ENCODE peak calls at places on chromosomes 13 and 19, in nine cellular contexts. One of them, this sample, is unnamed.
A peak's percentile ranks its signal among the peaks of the same experiment; 100 is the strongest.

GRCh38 chr13:51614350-51614786 is 30.1 kb downstream of the WDFY2 start:
- DNase-seq in GM23338: no peak
- DNase-seq in bronchial epithelial cell: no peak
- DNase-seq in WERI-Rb-1: no peak
- DNase-seq in fibroblast of mammary gland: peak; percentile 35
- DNase-seq in psoas muscle: peak; percentile 32
- DNase-seq in fibroblast of pulmonary artery: no peak
- DNase-seq in tibial artery: no peak
- DNase-seq in effector memory CD4-positive, alpha-beta T cell: no peak
- DNase-seq in this sample: no peak

GRCh38 chr19:6828698-6829633 is 56.5 kb downstream of the VAV1 start:
- DNase-seq in GM23338: peak; percentile 83
- DNase-seq in effector memory CD4-positive, alpha-beta T cell: no peak
- DNase-seq in fibroblast of mammary gland: no peak
- DNase-seq in tibial artery: no peak
- DNase-seq in WERI-Rb-1: no peak
- DNase-seq in fibroblast of pulmonary artery: no peak
- DNase-seq in psoas muscle: no peak
- DNase-seq in bronchial epithelial cell: peak; percentile 30
- DNase-seq in this sample: no peak

GRCh38 chr19:33005440-33005839 is 33.4 kb downstream of the FAAP24 start:
- DNase-seq in fibroblast of pulmonary artery: no peak
- DNase-seq in bronchial epithelial cell: peak; percentile 50
- DNase-seq in GM23338: peak; percentile 29
- DNase-seq in fibroblast of mammary gland: no peak
- DNase-seq in tibial artery: no peak
- DNase-seq in psoas muscle: no peak
- DNase-seq in WERI-Rb-1: no peak
- DNase-seq in effector memory CD4-positive, alpha-beta T cell: no peak
- DNase-seq in this sample: no peak

GRCh38 chr13:35712907-35713685 is 236.6 kb upstream of the MAB21L1 start:
- DNase-seq in fibroblast of pulmonary artery: peak; percentile 19
- DNase-seq in GM23338: peak; percentile 29
- DNase-seq in fibroblast of mammary gland: peak; percentile 87
- DNase-seq in bronchial epithelial cell: peak; percentile 19
- DNase-seq in WERI-Rb-1: no peak
- DNase-seq in tibial artery: no peak
- DNase-seq in psoas muscle: no peak
- DNase-seq in effector memory CD4-positive, alpha-beta T cell: no peak
- DNase-seq in this sample: no peak

GRCh38 chr13:29808264-29808663 is 42.2 kb downstream of the UBL3 start:
- DNase-seq in WERI-Rb-1: no peak
- DNase-seq in bronchial epithelial cell: no peak
- DNase-seq in GM23338: no peak
- DNase-seq in tibial artery: no peak
- DNase-seq in fibroblast of mammary gland: no peak
- DNase-seq in fibroblast of pulmonary artery: no peak
- DNase-seq in effector memory CD4-positive, alpha-beta T cell: no peak
- DNase-seq in psoas muscle: no peak
- DNase-seq in this sample: no peak

GRCh38 chr13:74620711-74621110 is 486.5 kb upstream of the KLF12 start:
- DNase-seq in tibial artery: no peak
- DNase-seq in effector memory CD4-positive, alpha-beta T cell: no peak
- DNase-seq in GM23338: no peak
- DNase-seq in psoas muscle: no peak
- DNase-seq in bronchial epithelial cell: no peak
- DNase-seq in WERI-Rb-1: no peak
- DNase-seq in fibroblast of mammary gland: no peak
- DNase-seq in fibroblast of pulmonary artery: no peak
- DNase-seq in this sample: no peak

GRCh38 chr13:113448545-113448884 is 4.8 kb downstream of the ADPRHL1 start:
- DNase-seq in WERI-Rb-1: peak; percentile 88
- DNase-seq in psoas muscle: peak; percentile 45
- DNase-seq in fibroblast of pulmonary artery: no peak
- DNase-seq in effector memory CD4-positive, alpha-beta T cell: no peak
- DNase-seq in tibial artery: no peak
- DNase-seq in GM23338: no peak
- DNase-seq in fibroblast of mammary gland: no peak
- DNase-seq in bronchial epithelial cell: no peak
- DNase-seq in this sample: peak; percentile 50

GRCh38 chr13:38763446-38764381 is 76.8 kb downstream of the FREM2 start:
- DNase-seq in WERI-Rb-1: peak; percentile 18
- DNase-seq in fibroblast of pulmonary artery: peak; percentile 60
- DNase-seq in psoas muscle: no peak
- DNase-seq in tibial artery: no peak
- DNase-seq in fibroblast of mammary gland: peak; percentile 43
- DNase-seq in GM23338: peak; percentile 85
- DNase-seq in bronchial epithelial cell: peak; percentile 53
- DNase-seq in effector memory CD4-positive, alpha-beta T cell: no peak
- DNase-seq in this sample: no peak

GRCh38 chr19:17775991-17776803 is 18.7 kb upstream of the B3GNT3 start:
- DNase-seq in fibroblast of mammary gland: peak; percentile 82
- DNase-seq in bronchial epithelial cell: no peak
- DNase-seq in WERI-Rb-1: no peak
- DNase-seq in psoas muscle: no peak
- DNase-seq in effector memory CD4-positive, alpha-beta T cell: no peak
- DNase-seq in fibroblast of pulmonary artery: no peak
- DNase-seq in GM23338: no peak
- DNase-seq in tibial artery: no peak
- DNase-seq in this sample: no peak

GRCh38 chr13:114053026-114053425 is 79.2 kb upstream of the C13orf46 start:
- DNase-seq in fibroblast of mammary gland: peak; percentile 76
- DNase-seq in tibial artery: peak; percentile 18
- DNase-seq in bronchial epithelial cell: no peak
- DNase-seq in GM23338: no peak
- DNase-seq in psoas muscle: no peak
- DNase-seq in effector memory CD4-positive, alpha-beta T cell: no peak
- DNase-seq in fibroblast of pulmonary artery: peak; percentile 40
- DNase-seq in WERI-Rb-1: no peak
- DNase-seq in this sample: no peak

GRCh38 chr19:23802290-23802689 is 43.6 kb upstream of the ZNF681 start:
- DNase-seq in fibroblast of mammary gland: no peak
- DNase-seq in GM23338: no peak
- DNase-seq in bronchial epithelial cell: no peak
- DNase-seq in tibial artery: no peak
- DNase-seq in psoas muscle: no peak
- DNase-seq in fibroblast of pulmonary artery: no peak
- DNase-seq in WERI-Rb-1: no peak
- DNase-seq in effector memory CD4-positive, alpha-beta T cell: no peak
- DNase-seq in this sample: no peak

GRCh38 chr19:18663940-18664530 is 19.4 kb upstream of the CRTC1 start:
- DNase-seq in tibial artery: no peak
- DNase-seq in psoas muscle: no peak
- DNase-seq in GM23338: no peak
- DNase-seq in bronchial epithelial cell: no peak
- DNase-seq in effector memory CD4-positive, alpha-beta T cell: no peak
- DNase-seq in fibroblast of mammary gland: no peak
- DNase-seq in WERI-Rb-1: peak; percentile 50
- DNase-seq in fibroblast of pulmonary artery: no peak
- DNase-seq in this sample: no peak

GRCh38 chr19:14375055-14375581 is 6.1 kb upstream of the ADGRE5 start:
- DNase-seq in tibial artery: no peak
- DNase-seq in fibroblast of pulmonary artery: no peak
- DNase-seq in GM23338: no peak
- DNase-seq in WERI-Rb-1: no peak
- DNase-seq in effector memory CD4-positive, alpha-beta T cell: peak; percentile 80
- DNase-seq in fibroblast of mammary gland: no peak
- DNase-seq in bronchial epithelial cell: no peak
- DNase-seq in psoas muscle: peak; percentile 37
- DNase-seq in this sample: peak; percentile 32

DNA sequence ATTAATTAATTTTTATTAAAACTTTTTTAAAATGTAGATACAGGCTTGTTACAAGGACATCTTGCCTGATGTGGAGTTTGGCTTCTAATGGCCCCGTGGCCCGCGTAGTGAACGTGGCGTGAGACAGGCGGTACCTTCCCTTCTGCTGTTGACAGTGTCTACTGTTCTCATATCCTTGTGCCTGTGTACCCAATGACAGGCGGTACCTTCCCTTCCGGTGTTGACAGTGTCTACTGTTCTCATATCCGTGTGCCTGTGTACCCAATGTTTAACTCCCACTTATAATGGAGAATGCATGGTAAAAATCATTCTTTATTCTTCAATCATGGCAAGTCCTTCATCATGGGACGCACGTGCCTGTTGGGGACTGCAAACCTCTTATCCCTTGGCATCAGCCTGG is 79.1 kb upstream of the ZNF835 start:
- DNase-seq in GM23338: no peak
- DNase-seq in bronchial epithelial cell: no peak
- DNase-seq in fibroblast of mammary gland: no peak
- DNase-seq in tibial artery: no peak
- DNase-seq in effector memory CD4-positive, alpha-beta T cell: no peak
- DNase-seq in WERI-Rb-1: no peak
- DNase-seq in fibroblast of pulmonary artery: no peak
- DNase-seq in psoas muscle: no peak
- DNase-seq in this sample: no peak
- H3K4me3 ChIP-seq in GM23338: no peak overlapping the region
- H3K4me3 ChIP-seq in bronchial epithelial cell: no peak overlapping the region
- H3K4me3 ChIP-seq in fibroblast of mammary gland: no peak overlapping the region
- H3K4me3 ChIP-seq in tibial artery: no peak overlapping the region
- H3K4me3 ChIP-seq in effector memory CD4-positive, alpha-beta T cell: no peak overlapping the region
- H3K4me3 ChIP-seq in WERI-Rb-1: no peak overlapping the region
- H3K4me3 ChIP-seq in fibroblast of pulmonary artery: no peak overlapping the region
- H3K4me3 ChIP-seq in psoas muscle: no peak overlapping the region
- H3K4me3 ChIP-seq in this sample: no peak overlapping the region

GRCh38 chr13:77265336-77265735 is 61.6 kb downstream of the MYCBP2 start:
- DNase-seq in bronchial epithelial cell: no peak
- DNase-seq in tibial artery: no peak
- DNase-seq in fibroblast of mammary gland: no peak
- DNase-seq in WERI-Rb-1: no peak
- DNase-seq in fibroblast of pulmonary artery: no peak
- DNase-seq in psoas muscle: no peak
- DNase-seq in GM23338: no peak
- DNase-seq in effector memory CD4-positive, alpha-beta T cell: no peak
- DNase-seq in this sample: no peak
- H3K4me3 ChIP-seq in bronchial epithelial cell: no peak overlapping the region
- H3K4me3 ChIP-seq in tibial artery: no peak overlapping the region
- H3K4me3 ChIP-seq in fibroblast of mammary gland: no peak overlapping the region
- H3K4me3 ChIP-seq in WERI-Rb-1: no peak overlapping the region
- H3K4me3 ChIP-seq in fibroblast of pulmonary artery: no peak overlapping the region
- H3K4me3 ChIP-seq in psoas muscle: no peak overlapping the region
- H3K4me3 ChIP-seq in GM23338: no peak overlapping the region
- H3K4me3 ChIP-seq in effector memory CD4-positive, alpha-beta T cell: no peak overlapping the region
- H3K4me3 ChIP-seq in this sample: no peak overlapping the region

GRCh38 chr13:40651866-40652587 is 14.4 kb downstream of the FOXO1 start:
- DNase-seq in effector memory CD4-positive, alpha-beta T cell: no peak
- DNase-seq in WERI-Rb-1: no peak
- DNase-seq in bronchial epithelial cell: no peak
- DNase-seq in psoas muscle: no peak
- DNase-seq in fibroblast of mammary gland: no peak
- DNase-seq in fibroblast of pulmonary artery: no peak
- DNase-seq in GM23338: peak; percentile 83
- DNase-seq in tibial artery: no peak
- DNase-seq in this sample: no peak

GRCh38 chr13:40656358-40656757 is 10.1 kb downstream of the FOXO1 start:
- DNase-seq in fibroblast of pulmonary artery: no peak
- DNase-seq in GM23338: no peak
- DNase-seq in tibial artery: no peak
- DNase-seq in psoas muscle: no peak
- DNase-seq in bronchial epithelial cell: no peak
- DNase-seq in fibroblast of mammary gland: no peak
- DNase-seq in effector memory CD4-positive, alpha-beta T cell: no peak
- DNase-seq in WERI-Rb-1: no peak
- DNase-seq in this sample: no peak

GRCh38 chr13:40648841-40649240 is 17.6 kb downstream of the FOXO1 start:
- DNase-seq in fibroblast of mammary gland: no peak
- DNase-seq in psoas muscle: no peak
- DNase-seq in effector memory CD4-positive, alpha-beta T cell: no peak
- DNase-seq in fibroblast of pulmonary artery: no peak
- DNase-seq in tibial artery: no peak
- DNase-seq in GM23338: peak; percentile 49
- DNase-seq in bronchial epithelial cell: peak; percentile 40
- DNase-seq in WERI-Rb-1: no peak
- DNase-seq in this sample: no peak

GRCh38 chr13:40653558-40654318 is 12.7 kb downstream of the FOXO1 start:
- DNase-seq in effector memory CD4-positive, alpha-beta T cell: no peak
- DNase-seq in fibroblast of mammary gland: no peak
- DNase-seq in tibial artery: no peak
- DNase-seq in psoas muscle: no peak
- DNase-seq in bronchial epithelial cell: no peak
- DNase-seq in GM23338: peak; percentile 72
- DNase-seq in fibroblast of pulmonary artery: peak; percentile 53
- DNase-seq in WERI-Rb-1: no peak
- DNase-seq in this sample: no peak

DNA sequence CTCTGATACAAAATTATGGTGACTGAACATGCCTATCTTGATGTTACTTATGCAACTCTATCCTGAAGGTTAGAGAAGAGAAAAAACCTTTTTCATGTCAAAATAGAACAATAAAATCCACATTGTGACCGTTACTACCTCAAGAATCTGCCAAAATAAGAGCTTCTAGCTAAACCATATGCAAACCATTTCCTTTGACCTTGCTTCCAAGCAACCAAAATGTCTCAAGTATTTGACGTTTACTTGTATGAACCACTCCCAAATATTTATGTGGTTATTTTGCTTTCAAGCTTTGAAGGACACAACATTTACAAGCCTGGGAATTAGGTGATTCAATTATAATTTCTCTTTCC is 13.9 kb downstream of the FOXO1 start:
- DNase-seq in tibial artery: no peak
- DNase-seq in GM23338: peak; percentile 53
- DNase-seq in fibroblast of pulmonary artery: no peak
- DNase-seq in psoas muscle: no peak
- DNase-seq in bronchial epithelial cell: no peak
- DNase-seq in WERI-Rb-1: no peak
- DNase-seq in effector memory CD4-positive, alpha-beta T cell: no peak
- DNase-seq in fibroblast of mammary gland: no peak
- DNase-seq in this sample: no peak
- H3K4me3 ChIP-seq in tibial artery: no peak overlapping the region
- H3K4me3 ChIP-seq in GM23338: peak overlapping the region; percentile 14
- H3K4me3 ChIP-seq in fibroblast of pulmonary artery: no peak overlapping the region
- H3K4me3 ChIP-seq in psoas muscle: no peak overlapping the region
- H3K4me3 ChIP-seq in bronchial epithelial cell: no peak overlapping the region
- H3K4me3 ChIP-seq in WERI-Rb-1: no peak overlapping the region
- H3K4me3 ChIP-seq in effector memory CD4-positive, alpha-beta T cell: no peak overlapping the region
- H3K4me3 ChIP-seq in fibroblast of mammary gland: no peak overlapping the region
- H3K4me3 ChIP-seq in this sample: no peak overlapping the region

DNA sequence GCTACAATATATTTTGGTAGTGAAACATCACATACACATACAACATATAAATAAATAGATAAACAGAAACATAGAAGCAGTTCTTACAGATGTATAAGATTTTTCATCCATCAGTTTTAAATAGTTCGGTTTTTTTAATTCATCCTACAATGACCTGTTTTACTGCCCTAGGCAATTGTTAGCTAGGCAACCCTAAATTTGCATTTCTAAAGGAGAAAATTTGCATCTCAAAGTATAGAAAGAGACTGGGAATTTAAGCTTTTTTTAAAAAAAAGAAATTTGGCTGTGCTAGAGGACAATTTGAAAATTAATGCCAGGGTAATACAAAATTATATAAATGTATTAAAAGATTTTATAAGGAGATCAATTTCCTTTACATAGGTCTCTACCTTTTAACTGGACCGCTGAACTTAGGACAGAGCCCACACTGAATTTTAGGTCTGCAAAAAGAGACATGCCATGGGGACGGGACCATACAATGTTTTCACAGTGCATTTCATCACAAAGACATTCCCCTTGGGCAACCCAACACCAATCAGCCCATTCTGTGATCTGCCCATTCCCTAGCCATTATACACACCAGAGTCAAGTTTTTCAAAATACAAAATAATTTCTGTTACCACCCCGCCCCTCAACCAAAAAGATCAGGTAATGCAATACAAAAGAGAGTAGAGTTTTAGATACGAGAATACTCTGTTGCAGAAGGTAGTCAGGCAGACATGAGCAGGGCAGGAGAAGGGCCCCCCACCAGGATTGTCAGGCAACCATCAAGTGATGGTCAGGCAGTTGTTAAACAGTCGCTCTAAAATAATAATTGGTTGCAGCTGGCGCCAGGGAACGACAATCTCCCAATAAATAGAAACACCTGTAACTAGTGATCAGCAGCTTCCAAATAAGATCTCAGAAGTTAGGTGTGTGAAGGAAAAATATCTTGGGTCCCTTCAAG is 299.8 kb upstream of the SGCG start:
- DNase-seq in tibial artery: no peak
- DNase-seq in GM23338: peak; percentile 83
- DNase-seq in fibroblast of pulmonary artery: no peak
- DNase-seq in WERI-Rb-1: no peak
- DNase-seq in fibroblast of mammary gland: no peak
- DNase-seq in bronchial epithelial cell: no peak
- DNase-seq in psoas muscle: no peak
- DNase-seq in effector memory CD4-positive, alpha-beta T cell: no peak
- DNase-seq in this sample: no peak
- H3K4me3 ChIP-seq in tibial artery: no peak overlapping the region
- H3K4me3 ChIP-seq in GM23338: peak overlapping the region; percentile 35
- H3K4me3 ChIP-seq in fibroblast of pulmonary artery: no peak overlapping the region
- H3K4me3 ChIP-seq in WERI-Rb-1: no peak overlapping the region
- H3K4me3 ChIP-seq in fibroblast of mammary gland: no peak overlapping the region
- H3K4me3 ChIP-seq in bronchial epithelial cell: no peak overlapping the region
- H3K4me3 ChIP-seq in psoas muscle: no peak overlapping the region
- H3K4me3 ChIP-seq in effector memory CD4-positive, alpha-beta T cell: no peak overlapping the region
- H3K4me3 ChIP-seq in this sample: no peak overlapping the region